ENCODE peak calls at places on chromosomes 13 and 19, in seven cellular contexts. C is HCT116, J is K562, L is GM12878, H is HepG2, X is SK-N-SH, I is H1. T is an unnamed sample.

GRCh38 chr13:38657191-38657590 is 29.7 kb upstream of the FREM2 start:
- DNase-seq in C (no peak), J (no peak), L (no peak), H (no peak), X (no peak), I (no peak), T (no peak)

GRCh38 chr19:5994407-5995165 is 16.6 kb upstream of the RANBP3 start:
- DNase-seq in C (no peak), J (no peak), L (no peak), H (no peak), X (no peak), I (no peak), T (no peak)

GRCh38 chr13:23020246-23020843 is 160.4 kb upstream of the SGCG start:
- DNase-seq in C (peak), J (peak), L (peak), H (peak), X (peak), I (peak), T (peak)

GRCh38 chr13:38821753-38822551 is 135.1 kb downstream of the FREM2 start:
- DNase-seq in C (no peak), J (no peak), L (no peak), H (no peak), X (no peak), I (no peak), T (no peak)

GRCh38 chr19:18854982-18855381 is 23.2 kb downstream of the UPF1 start:
- DNase-seq in C (no peak), J (no peak), L (no peak), H (no peak), X (no peak), I (no peak), T (no peak)

GRCh38 chr19:12913871-12914690 is 5.0 kb downstream of the SYCE2 start:
- DNase-seq in C (no peak), J (peak), L (no peak), H (peak), X (no peak), I (no peak), T (no peak)

GRCh38 chr19:17522988-17523872 is 11.8 kb downstream of the PGLS start:
- DNase-seq in C (no peak), J (no peak), L (peak), H (no peak), X (no peak), I (no peak), T (no peak)

GRCh38 chr13:44373601-44374347 is at the start of gene SERP2:
- DNase-seq in C (no peak), J (no peak), L (no peak), H (no peak), X (peak), I (peak), T (no peak)

GRCh38 chr13:36395280-36395679 is 37.0 kb upstream of the CCNA1 start:
- DNase-seq in C (no peak), J (no peak), L (no peak), H (peak), X (peak), I (no peak), T (no peak)

GRCh38 chr19:11324079-11324661 is 15.3 kb downstream of the RAB3D start:
- DNase-seq in C (no peak), J (no peak), L (peak), H (peak), X (peak), I (no peak), T (no peak)

GRCh38 chr19:10417598-10418280 is 2.6 kb upstream of the PDE4A start:
- DNase-seq in C (no peak), J (peak), L (no peak), H (no peak), X (peak), I (peak), T (no peak)

GRCh38 chr13:23159205-23159586 is 21.6 kb upstream of the SGCG start:
- DNase-seq in C (no peak), J (peak), L (no peak), H (peak), X (peak), I (peak), T (peak)

GRCh38 chr13:67943116-67943515 is 713.0 kb upstream of the PCDH9 start:
- DNase-seq in C (no peak), J (no peak), L (no peak), H (no peak), X (no peak), I (no peak), T (no peak)

GRCh38 chr19:54127688-54128440 is 9.7 kb upstream of the CNOT3 start:
- DNase-seq in C (no peak), J (no peak), L (no peak), H (no peak), X (no peak), I (no peak), T (no peak)

GRCh38 chr19:17076539-17076919 is 952 bp downstream of the MYO9B start:
- DNase-seq in C (no peak), J (no peak), L (no peak), H (no peak), X (no peak), I (no peak), T (no peak)

GRCh38 chr13:113928701-113929627 is 44.9 kb downstream of the C13orf46 start:
- DNase-seq in C (no peak), J (no peak), L (no peak), H (no peak), X (peak), I (no peak), T (no peak)

GRCh38 chr13:57557979-57558529 is 73.5 kb upstream of the PCDH17 start:
- DNase-seq in C (no peak), J (no peak), L (no peak), H (peak), X (peak), I (no peak), T (peak)

GRCh38 chr13:40389081-40389641 is 277.3 kb downstream of the FOXO1 start:
- DNase-seq in C (no peak), J (no peak), L (peak), H (no peak), X (no peak), I (no peak), T (no peak)

GRCh38 chr13:36418022-36418805 is 14.1 kb upstream of the CCNA1 start:
- DNase-seq in C (no peak), J (no peak), L (peak), H (no peak), X (no peak), I (no peak), T (no peak)

GRCh38 chr13:71801165-71801564 is 65.8 kb downstream of the DACH1 start:
- DNase-seq in C (no peak), J (no peak), L (no peak), H (no peak), X (no peak), I (no peak), T (no peak)

GRCh38 chr19:31127132-31127967 is 221.9 kb downstream of the TSHZ3 start:
- DNase-seq in C (no peak), J (no peak), L (no peak), H (no peak), X (no peak), I (no peak), T (no peak)

GRCh38 chr13:78593129-78593528 is 10.2 kb downstream of the POU4F1 start:
- DNase-seq in C (no peak), J (no peak), L (no peak), H (no peak), X (no peak), I (no peak), T (no peak)

GRCh38 chr13:78596701-78597550 is 6.4 kb downstream of the POU4F1 start:
- DNase-seq in C (no peak), J (no peak), L (no peak), H (no peak), X (no peak), I (peak), T (no peak)

GRCh38 chr13:78595819-78596700 is 7.3 kb downstream of the POU4F1 start:
- DNase-seq in C (no peak), J (no peak), L (no peak), H (peak), X (peak), I (peak), T (no peak)

GRCh38 chr13:78593652-78594494 is 9.5 kb downstream of the POU4F1 start:
- DNase-seq in C (no peak), J (no peak), L (no peak), H (no peak), X (no peak), I (peak), T (no peak)

DNA sequence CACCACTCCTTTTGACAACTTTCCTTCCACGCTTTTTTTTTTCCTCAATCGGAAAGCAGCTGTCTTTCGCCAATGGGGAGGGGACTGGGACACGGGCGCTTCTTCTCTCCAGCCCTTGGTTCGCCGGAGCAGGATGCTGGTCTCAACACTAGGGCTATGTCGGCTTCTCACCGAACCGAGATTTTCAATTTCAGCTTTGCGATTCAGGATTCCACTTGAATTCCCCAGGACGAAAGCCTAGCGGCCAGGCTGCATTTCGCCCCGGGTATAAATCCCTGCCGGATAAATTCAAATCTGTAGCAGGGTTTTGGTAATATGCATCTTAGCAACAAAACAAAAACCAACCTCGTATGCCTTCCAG is 7.9 kb downstream of the POU4F1 start:
- DNase-seq in C (no peak), J (no peak), L (no peak), H (no peak), X (no peak), I (no peak), T (no peak)
- H3K4me3 ChIP-seq in C (no peak), J (no peak), L (no peak), H (no peak), X (no peak), I (peak), T (peak)

DNA sequence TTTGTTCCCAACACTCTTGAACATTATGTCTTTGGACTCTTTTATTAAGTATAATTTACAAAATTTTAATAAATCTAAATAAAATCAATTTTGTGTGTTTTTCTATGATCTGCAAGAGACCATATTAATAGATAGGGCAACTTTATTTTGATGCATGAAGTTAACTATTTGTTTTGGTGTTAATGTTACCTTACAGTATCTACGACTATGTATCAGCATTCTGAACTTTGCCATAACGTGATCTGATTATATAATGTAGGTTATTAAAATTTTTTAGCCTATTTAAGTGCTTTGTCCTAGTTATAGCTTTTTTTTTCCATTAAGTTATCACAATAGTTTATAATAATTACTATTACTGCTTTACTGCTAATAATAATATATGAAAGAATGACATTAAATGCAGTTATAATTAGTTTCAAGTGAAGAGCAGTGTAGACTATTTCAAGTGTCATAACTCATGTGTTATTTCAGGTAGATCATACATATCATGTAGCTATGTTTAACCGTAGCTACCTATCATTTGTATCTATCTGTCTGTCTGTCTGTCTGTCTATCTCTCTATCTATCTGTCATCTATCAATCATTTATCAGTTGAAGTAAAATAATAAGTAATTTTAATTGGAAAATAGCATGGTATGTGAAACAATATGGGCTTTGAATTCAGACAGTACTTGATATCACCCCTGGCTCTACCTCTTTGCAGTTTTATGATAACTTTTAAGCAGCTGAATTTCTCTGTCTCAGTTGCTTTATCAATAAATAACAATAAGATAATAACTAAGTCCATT is 229.7 kb downstream of the GPC5 start:
- DNase-seq in C (no peak), J (no peak), L (no peak), H (no peak), X (no peak), I (no peak), T (no peak)
- TF ChIP-seq YY1 in C (no peak), J (no peak), L (no peak), H (no peak), X (no peak), I (no peak), T (no peak)

GRCh38 chr19:45771331-45771933 is 2.4 kb upstream of the SIX5 start:
- DNase-seq in C (no peak), J (no peak), L (no peak), H (no peak), X (no peak), I (peak), T (no peak)
- H3K4me3 ChIP-seq in C (peak), J (no peak), L (no peak), H (peak), X (peak), I (peak), T (no peak)

GRCh38 chr13:73025212-73026012 is 33.4 kb upstream of the KLF5 start:
- DNase-seq in C (no peak), J (no peak), L (no peak), H (no peak), X (no peak), I (no peak), T (no peak)
- TF ChIP-seq YY1 in C (no peak), J (no peak), L (no peak), H (no peak), X (no peak), I (no peak), T (no peak)

GRCh38 chr19:48835734-48836088 is 580 bp downstream of the HSD17B14 start:
- DNase-seq in C (peak), J (peak), L (peak), H (peak), X (peak), I (peak), T (peak)

GRCh38 chr19:48837081-48837524 is 812 bp upstream of the HSD17B14 start:
- DNase-seq in C (peak), J (no peak), L (peak), H (no peak), X (peak), I (peak), T (peak)

GRCh38 chr19:48833977-48834376 is 2.3 kb downstream of the HSD17B14 start:
- DNase-seq in C (no peak), J (no peak), L (no peak), H (no peak), X (no peak), I (no peak), T (no peak)

GRCh38 chr19:48837586-48838191 is 1.4 kb upstream of the HSD17B14 start:
- DNase-seq in C (no peak), J (no peak), L (no peak), H (no peak), X (no peak), I (peak), T (no peak)

GRCh38 chr19:48836089-48837017 is at the start of gene HSD17B14:
- DNase-seq in C (no peak), J (peak), L (no peak), H (no peak), X (peak), I (peak), T (no peak)
- H3K4me3 ChIP-seq in C (peak), J (no peak), L (peak), H (peak), X (peak), I (peak), T (peak)

DNA sequence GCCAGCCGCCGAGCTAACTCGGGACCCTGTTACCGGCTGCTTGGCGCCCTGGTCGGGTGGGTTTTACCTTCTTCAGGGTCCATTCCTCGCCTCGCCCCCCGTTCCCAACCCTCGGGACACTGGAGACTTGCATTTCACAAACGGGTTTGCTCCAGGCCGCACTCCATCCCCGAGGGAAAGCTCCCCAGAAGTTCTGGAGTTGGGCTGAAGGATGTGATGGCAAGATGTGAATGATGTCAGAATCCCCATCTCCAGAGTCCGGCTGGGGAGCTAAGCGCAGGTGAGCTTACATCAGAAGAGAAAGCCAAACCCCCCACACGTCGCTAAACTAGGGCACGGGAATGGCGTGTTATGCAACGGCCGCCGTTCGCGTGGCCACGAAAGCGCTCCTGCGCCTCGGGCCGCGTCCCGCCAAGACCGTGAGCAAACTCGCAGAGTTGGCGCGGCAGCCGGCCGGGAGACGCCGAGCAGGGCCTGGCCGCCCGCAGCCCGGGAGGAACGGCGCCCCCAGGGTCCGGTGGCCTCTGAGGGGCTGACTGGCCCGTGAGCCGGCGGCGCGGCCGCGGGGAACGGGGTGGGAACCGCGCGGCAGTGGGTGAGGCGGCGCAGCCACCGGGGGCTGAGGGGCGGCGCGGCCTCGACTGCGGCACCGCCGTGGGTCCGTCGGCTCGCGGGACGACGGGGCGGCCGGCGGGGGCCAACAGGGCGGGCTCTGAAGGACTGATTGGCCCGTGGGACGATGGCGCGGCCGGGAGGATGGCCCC is 1.1 kb downstream of the LATS2 start:
- DNase-seq in C (no peak), J (no peak), L (no peak), H (no peak), X (no peak), I (peak), T (no peak)
- TF ChIP-seq YY1 in C (no peak), J (no peak), L (no peak), H (no peak), X (no peak), I (no peak), T (no peak)

GRCh38 chr13:103615778-103616177 is 549.6 kb upstream of the SLC10A2 start:
- DNase-seq in C (no peak), J (no peak), L (no peak), H (no peak), X (no peak), I (no peak), T (no peak)
- H3K4me3 ChIP-seq in C (no peak), J (no peak), L (no peak), H (no peak), X (no peak), I (no peak), T (no peak)

DNA sequence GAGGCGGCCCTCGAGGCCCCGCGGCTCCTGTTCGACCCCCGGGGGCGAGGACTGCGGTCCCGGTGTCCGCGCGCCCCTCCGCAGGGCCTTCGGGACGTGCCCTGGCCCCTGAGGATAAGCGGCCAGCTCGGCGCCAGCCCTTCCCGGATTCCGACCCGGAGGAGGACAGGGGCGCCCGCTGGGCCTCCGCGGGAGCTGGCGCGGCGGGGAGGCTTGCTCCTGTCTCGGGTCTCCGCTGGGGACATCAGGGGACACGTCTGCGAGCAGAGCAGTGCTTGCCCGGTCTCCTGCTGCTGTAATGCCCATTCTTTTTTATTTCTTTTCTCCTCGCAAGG is 828 bp downstream of the B3GLCT start:
- DNase-seq in C (no peak), J (no peak), L (no peak), H (peak), X (no peak), I (peak), T (no peak)
- TF ChIP-seq YY1 in C (no peak), J (no peak), L (no peak), H (no peak), X (no peak), I (no peak), T (no peak)

DNA sequence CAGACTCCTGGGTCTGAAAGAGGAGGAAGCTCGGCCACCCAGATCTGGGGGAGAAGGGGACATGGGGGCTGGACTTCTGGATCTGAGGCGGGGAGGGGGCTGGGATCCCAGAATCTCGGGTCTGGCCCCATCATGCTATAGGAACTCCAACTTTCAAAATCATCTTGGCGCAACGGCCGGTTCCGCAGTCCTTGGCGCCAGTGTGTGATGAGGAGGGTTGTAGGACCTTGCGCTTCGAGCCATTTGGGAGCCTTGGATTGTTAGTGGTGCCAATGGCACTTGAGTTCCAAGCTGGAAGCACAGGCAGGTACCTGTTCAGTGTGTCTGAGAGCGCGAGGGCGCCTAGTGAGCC is 324 bp downstream of the RUVBL2 start:
- DNase-seq in C (no peak), J (no peak), L (no peak), H (no peak), X (no peak), I (no peak), T (no peak)
- H3K4me3 ChIP-seq in C (peak), J (peak), L (peak), H (peak), X (peak), I (peak), T (peak)

T was measured in NT2/D1.